ENCODE peak calls at places on chromosomes 3 and 15, in nine cellular contexts. E is IMR-90; K is OCI-M1; Y is activated CD4-positive, alpha-beta T cell treated with anti-CD3 and anti-CD28 coated beads for 1 hour; X is germinal center; V is activated T-cell treated with anti-CD3 and anti-CD28 coated beads for 1 hour; P is stimulated activated naive CD8-positive, alpha-beta T cell treated with anti-CD3 and anti-CD28 coated beads, Interleukin-15, amount 100 ng/mL, for 72 hours; B is progenitor cell of endocrine pancreas; S is mesenteric fat pad. M is an unnamed sample.

GRCh38 chr3:160376681-160377080 is 22.3 kb downstream of the IFT80 start:
- DNase-seq in K (no peak), V (no peak), B (no peak), Y (no peak), E (peak; percentile 50), S (no peak), P (no peak), X (no peak), M (no peak)

GRCh38 chr3:134482622-134483021 is 3.2 kb downstream of the ANAPC13 start:
- DNase-seq in V (no peak), E (no peak), B (no peak), P (no peak), S (no peak), Y (no peak), K (no peak), X (no peak), M (no peak)

GRCh38 chr15:60385620-60386552 is 11.9 kb downstream of the ANXA2 start:
- DNase-seq in Y (no peak), K (no peak), V (no peak), X (no peak), B (no peak), P (no peak), E (no peak), S (no peak), M (no peak)

GRCh38 chr3:147393261-147393964 is 12.9 kb downstream of the ZIC4 start:
- DNase-seq in S (no peak), P (no peak), B (no peak), E (no peak), X (no peak), V (no peak), K (no peak), Y (no peak), M (no peak)

GRCh38 chr15:53196235-53196634 is 406.1 kb upstream of the ONECUT1 start:
- DNase-seq in S (no peak), Y (no peak), X (no peak), K (no peak), B (no peak), P (no peak), E (no peak), V (no peak), M (no peak)

GRCh38 chr3:195110647-195111321 is 160.2 kb downstream of the XXYLT1 start:
- DNase-seq in V (no peak), B (no peak), Y (no peak), K (peak; percentile 2), E (no peak), X (no peak), S (no peak), P (no peak), M (no peak)

GRCh38 chr15:100849021-100849831 is 30.4 kb upstream of the ALDH1A3 start:
- DNase-seq in Y (peak; percentile 22), E (peak; percentile 41), K (no peak), X (peak; percentile 65), S (no peak), V (peak; percentile 31), P (peak; percentile 68), B (peak; percentile 23), M (peak; percentile 62)

GRCh38 chr3:182861345-182861744 is 68.0 kb downstream of the ATP11B start:
- DNase-seq in K (peak; percentile 14), P (no peak), V (no peak), Y (no peak), X (no peak), B (no peak), S (no peak), E (peak; percentile 23), M (no peak)

GRCh38 chr3:127684871-127685707 is 12.3 kb downstream of the ABTB1 start:
- DNase-seq in B (no peak), E (no peak), V (no peak), P (no peak), S (peak; percentile 76), Y (no peak), K (no peak), X (no peak), M (no peak)

GRCh38 chr15:90336705-90337141 is 15.4 kb upstream of the ZNF774 start:
- DNase-seq in X (no peak), S (no peak), K (peak; percentile 68), P (no peak), V (no peak), Y (no peak), B (no peak), E (peak; percentile 85), M (no peak)

GRCh38 chr3:5314897-5315296 is 127.4 kb downstream of the EDEM1 start:
- DNase-seq in Y (no peak), P (no peak), E (no peak), K (peak; percentile 42), V (no peak), B (no peak), X (no peak), S (no peak), M (no peak)

GRCh38 chr3:13651057-13651400 is 102.1 kb downstream of the FBLN2 start:
- DNase-seq in E (no peak), P (no peak), S (no peak), B (no peak), V (no peak), Y (no peak), X (no peak), K (peak; percentile 16), M (no peak)

GRCh38 chr3:181699171-181699903 is 12.4 kb upstream of the SOX2 start:
- DNase-seq in X (no peak), S (no peak), Y (no peak), B (no peak), K (peak; percentile 66), V (no peak), E (no peak), P (no peak), M (no peak)

M was measured in lung.